ENCODE peak calls at places on chromosome 2, in four cellular contexts. One of them, this sample, is unnamed.

GRCh38 chr2:17857016-17857415 is 21.5 kb upstream of the KCNS3 start:
- DNase-seq in BE2C: no peak
- DNase-seq in fibroblast of pulmonary artery: peak
- DNase-seq in AG10803: peak
- DNase-seq in this sample: no peak

GRCh38 chr2:230706053-230706498 is 6.6 kb upstream of the CAB39 start:
- DNase-seq in fibroblast of pulmonary artery: no peak
- DNase-seq in BE2C: no peak
- DNase-seq in AG10803: no peak
- DNase-seq in this sample: no peak

GRCh38 chr2:18153741-18154140 is 275.3 kb downstream of the KCNS3 start:
- DNase-seq in fibroblast of pulmonary artery: no peak
- DNase-seq in AG10803: no peak
- DNase-seq in BE2C: no peak
- DNase-seq in this sample: no peak

GRCh38 chr2:205865794-205866490 is 183.6 kb downstream of the NRP2 start:
- DNase-seq in fibroblast of pulmonary artery: no peak
- DNase-seq in AG10803: no peak
- DNase-seq in BE2C: peak
- DNase-seq in this sample: no peak

GRCh38 chr2:855177-855576 is 95.5 kb upstream of the SNTG2 start:
- DNase-seq in BE2C: no peak
- DNase-seq in fibroblast of pulmonary artery: no peak
- DNase-seq in AG10803: no peak
- DNase-seq in this sample: no peak

GRCh38 chr2:237955640-237956401 is 11.0 kb upstream of the UBE2F start:
- DNase-seq in fibroblast of pulmonary artery: no peak
- DNase-seq in BE2C: no peak
- DNase-seq in AG10803: no peak
- DNase-seq in this sample: no peak

GRCh38 chr2:240781471-240782220 is 38.4 kb downstream of the KIF1A start:
- DNase-seq in BE2C: no peak
- DNase-seq in AG10803: no peak
- DNase-seq in fibroblast of pulmonary artery: no peak
- DNase-seq in this sample: no peak

GRCh38 chr2:24517247-24517646 is 26.2 kb downstream of the NCOA1 start:
- DNase-seq in AG10803: no peak
- DNase-seq in fibroblast of pulmonary artery: no peak
- DNase-seq in BE2C: no peak
- DNase-seq in this sample: no peak

GRCh38 chr2:70094978-70095832 is 7.9 kb downstream of the PCBP1 start:
- DNase-seq in AG10803: peak
- DNase-seq in fibroblast of pulmonary artery: peak
- DNase-seq in BE2C: no peak
- DNase-seq in this sample: no peak

GRCh38 chr2:132752421-132753206 is 82.6 kb upstream of the LYPD1 start:
- DNase-seq in BE2C: no peak
- DNase-seq in fibroblast of pulmonary artery: no peak
- DNase-seq in AG10803: no peak
- DNase-seq in this sample: no peak

GRCh38 chr2:46029332-46029811 is 267.8 kb upstream of the EPAS1 start:
- DNase-seq in AG10803: peak
- DNase-seq in BE2C: no peak
- DNase-seq in fibroblast of pulmonary artery: peak
- DNase-seq in this sample: no peak

GRCh38 chr2:2938481-2938880 is 439.1 kb downstream of the EIPR1 start:
- DNase-seq in fibroblast of pulmonary artery: no peak
- DNase-seq in BE2C: peak
- DNase-seq in AG10803: no peak
- DNase-seq in this sample: no peak

GRCh38 chr2:66301073-66301766 is 133.7 kb upstream of the MEIS1 start:
- DNase-seq in AG10803: peak
- DNase-seq in fibroblast of pulmonary artery: peak
- DNase-seq in BE2C: no peak
- DNase-seq in this sample: no peak

GRCh38 chr2:20525041-20526035 is 78.5 kb downstream of the RHOB start:
- DNase-seq in AG10803: peak
- DNase-seq in fibroblast of pulmonary artery: peak
- DNase-seq in BE2C: peak
- DNase-seq in this sample: no peak

GRCh38 chr2:1804865-1805264 is 60.5 kb upstream of the PXDN start:
- DNase-seq in fibroblast of pulmonary artery: no peak
- DNase-seq in AG10803: no peak
- DNase-seq in BE2C: no peak
- DNase-seq in this sample: no peak

GRCh38 chr2:45706028-45706427 is 54.6 kb downstream of the PRKCE start:
- DNase-seq in fibroblast of pulmonary artery: no peak
- DNase-seq in BE2C: no peak
- DNase-seq in AG10803: peak
- DNase-seq in this sample: no peak

GRCh38 chr2:96146881-96147592 is 1.8 kb upstream of the DUSP2 start:
- DNase-seq in fibroblast of pulmonary artery: no peak
- DNase-seq in AG10803: no peak
- DNase-seq in BE2C: peak
- DNase-seq in this sample: no peak

GRCh38 chr2:207135340-207135739 is 30.4 kb downstream of the KLF7 start:
- DNase-seq in fibroblast of pulmonary artery: peak
- DNase-seq in BE2C: no peak
- DNase-seq in AG10803: peak
- DNase-seq in this sample: no peak

GRCh38 chr2:170022692-170023091 is 155.3 kb upstream of the MYO3B start:
- DNase-seq in fibroblast of pulmonary artery: peak
- DNase-seq in BE2C: peak
- DNase-seq in AG10803: peak
- DNase-seq in this sample: peak

GRCh38 chr2:45617496-45617895 is 6.4 kb upstream of the SRBD1 start:
- DNase-seq in AG10803: no peak
- DNase-seq in fibroblast of pulmonary artery: no peak
- DNase-seq in BE2C: no peak
- DNase-seq in this sample: no peak

GRCh38 chr2:85342156-85342555 is 12.2 kb downstream of the RETSAT start:
- DNase-seq in AG10803: no peak
- DNase-seq in fibroblast of pulmonary artery: no peak
- DNase-seq in BE2C: no peak
- DNase-seq in this sample: no peak

DNA sequence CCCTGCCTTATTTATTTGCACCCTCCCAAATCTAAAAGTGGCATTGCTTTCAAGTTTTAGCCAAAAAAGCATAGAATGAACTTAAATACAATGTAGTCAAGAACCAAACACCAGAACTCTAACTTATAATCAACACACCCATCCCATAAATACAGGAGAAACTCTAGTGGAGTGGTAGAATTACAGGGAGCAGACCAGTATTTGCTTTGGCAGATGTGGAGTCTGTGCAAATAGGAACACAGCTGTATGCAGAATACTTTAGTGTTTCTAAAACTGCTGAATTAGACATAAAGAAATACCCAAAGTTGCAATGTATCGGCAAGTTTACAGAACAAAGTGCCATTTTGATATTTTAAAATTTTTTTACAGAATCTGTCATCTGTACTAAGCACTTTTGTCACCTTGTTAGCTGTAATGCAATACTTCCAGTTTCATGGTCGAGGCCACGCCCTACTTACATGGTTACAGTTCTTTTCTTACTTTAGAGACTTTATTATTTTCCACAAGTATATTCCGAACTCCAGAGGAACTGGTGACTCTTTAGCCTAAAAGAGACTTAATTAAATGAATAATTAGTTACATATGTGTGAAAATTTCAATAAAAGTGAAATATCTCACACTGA is 23.7 kb upstream of the COL5A2 start:
- DNase-seq in fibroblast of pulmonary artery: no peak
- DNase-seq in AG10803: no peak
- DNase-seq in BE2C: no peak
- DNase-seq in this sample: no peak
- H3K4me3 ChIP-seq in fibroblast of pulmonary artery: no peak
- H3K4me3 ChIP-seq in AG10803: no peak
- H3K4me3 ChIP-seq in BE2C: no peak
- H3K4me3 ChIP-seq in this sample: no peak

DNA sequence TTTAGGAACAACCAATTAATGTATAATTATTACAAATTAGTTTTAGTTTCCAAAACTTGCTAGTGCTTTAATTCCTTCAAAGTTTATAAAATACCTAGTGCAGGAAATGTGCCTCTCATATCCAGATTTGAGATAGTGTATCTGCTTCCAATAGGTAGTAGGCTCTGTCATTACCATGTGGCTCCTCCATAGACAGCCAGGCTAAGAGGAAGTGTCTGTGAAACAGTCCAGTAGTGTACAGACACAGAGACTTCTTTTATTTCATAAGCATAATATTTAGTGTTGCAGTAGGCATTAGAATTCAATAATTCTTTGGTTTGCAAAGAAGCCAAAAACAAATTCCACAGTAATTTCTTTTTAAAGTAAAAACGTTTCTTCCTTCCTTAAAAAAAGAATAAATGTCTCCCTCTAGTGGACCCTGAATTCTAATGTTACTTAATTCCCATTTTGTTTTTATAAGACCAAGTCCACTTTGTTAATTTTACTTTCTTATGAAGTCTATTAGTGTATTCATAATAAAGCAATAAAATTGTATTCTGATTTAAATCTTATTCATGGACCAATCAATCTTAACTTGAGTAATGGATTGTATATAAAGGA is 101.2 kb downstream of the NEB start:
- DNase-seq in fibroblast of pulmonary artery: peak
- DNase-seq in BE2C: no peak
- DNase-seq in AG10803: peak
- DNase-seq in this sample: peak
- TF ChIP-seq CTCF in fibroblast of pulmonary artery: peak
- TF ChIP-seq CTCF in BE2C: peak
- TF ChIP-seq CTCF in AG10803: peak
- TF ChIP-seq CTCF in this sample: no peak

GRCh38 chr2:12720752-12721151 is 4.0 kb downstream of the TRIB2 start:
- DNase-seq in BE2C: no peak
- DNase-seq in AG10803: no peak
- DNase-seq in fibroblast of pulmonary artery: no peak
- DNase-seq in this sample: no peak
- H3K4me3 ChIP-seq in BE2C: peak
- H3K4me3 ChIP-seq in AG10803: peak
- H3K4me3 ChIP-seq in fibroblast of pulmonary artery: peak
- H3K4me3 ChIP-seq in this sample: peak

GRCh38 chr2:173749315-173749714 is 215.9 kb downstream of the SP3 start:
- DNase-seq in BE2C: no peak
- DNase-seq in AG10803: peak
- DNase-seq in fibroblast of pulmonary artery: peak
- DNase-seq in this sample: peak
- TF ChIP-seq CTCF in BE2C: no peak
- TF ChIP-seq CTCF in AG10803: peak
- TF ChIP-seq CTCF in fibroblast of pulmonary artery: peak
- TF ChIP-seq CTCF in this sample: peak

GRCh38 chr2:181682026-181682789 is 1.9 kb upstream of the NEUROD1 start:
- DNase-seq in fibroblast of pulmonary artery: no peak
- DNase-seq in AG10803: no peak
- DNase-seq in BE2C: no peak
- DNase-seq in this sample: no peak
- H3K4me3 ChIP-seq in fibroblast of pulmonary artery: no peak
- H3K4me3 ChIP-seq in AG10803: no peak
- H3K4me3 ChIP-seq in BE2C: no peak
- H3K4me3 ChIP-seq in this sample: no peak

GRCh38 chr2:232117413-232117812 is 155.9 kb downstream of the DIS3L2 start:
- DNase-seq in BE2C: no peak
- DNase-seq in fibroblast of pulmonary artery: no peak
- DNase-seq in AG10803: no peak
- DNase-seq in this sample: no peak
- TF ChIP-seq CTCF in BE2C: peak
- TF ChIP-seq CTCF in fibroblast of pulmonary artery: no peak
- TF ChIP-seq CTCF in AG10803: no peak
- TF ChIP-seq CTCF in this sample: no peak

This sample was measured in AG09309.